ENCODE peak calls at places on chromosomes 1 and 21, in eight cellular contexts. A is GM23248, U is IMR-90, K is cardiac muscle cell, H is tibial nerve, L is right lobe of liver, O is fibroblast of lung, G is caudate nucleus. P is an unnamed sample.
A peak's percentile ranks its signal among the peaks of the same experiment; 100 is the strongest.

GRCh38 chr1:228918335-228918734 is 183.1 kb downstream of the RHOU start:
- DNase-seq in K (no peak), G (no peak), U (no peak), O (no peak), A (no peak), H (no peak), L (peak; percentile 55), P (no peak)

GRCh38 chr1:221768444-221769066 is 26.7 kb upstream of the DUSP10 start:
- DNase-seq in A (no peak), L (no peak), U (no peak), O (no peak), K (peak; percentile 29), H (no peak), G (no peak), P (no peak)

GRCh38 chr21:28220670-28221069 is 772.0 kb downstream of the LTN1 start:
- DNase-seq in U (peak; percentile 39), A (peak; percentile 22), K (peak; percentile 89), O (peak; percentile 45), L (no peak), G (no peak), H (no peak), P (no peak)

GRCh38 chr1:94974224-94974623 is 47.3 kb upstream of the CNN3 start:
- DNase-seq in G (no peak), K (peak; percentile 71), H (no peak), U (peak; percentile 67), O (peak; percentile 51), A (peak; percentile 68), L (no peak), P (no peak)

GRCh38 chr1:173415490-173415889 is 61.6 kb upstream of the PRDX6 start:
- DNase-seq in L (no peak), H (no peak), G (no peak), A (no peak), O (no peak), U (no peak), K (no peak), P (no peak)

GRCh38 chr1:37995773-37996379 is 6.1 kb upstream of the SF3A3 start:
- DNase-seq in G (no peak), U (peak; percentile 89), K (peak; percentile 97), A (peak; percentile 97), H (peak; percentile 62), L (no peak), O (peak; percentile 96), P (peak; percentile 85)

GRCh38 chr1:16013220-16013907 is 4.5 kb downstream of the HSPB7 start:
- DNase-seq in O (peak; percentile 48), U (peak; percentile 70), H (no peak), L (no peak), A (peak; percentile 86), G (no peak), K (peak; percentile 79), P (no peak)

GRCh38 chr1:221718391-221719277 is 23.3 kb downstream of the DUSP10 start:
- DNase-seq in L (no peak), O (peak; percentile 95), H (no peak), K (peak; percentile 54), U (peak; percentile 94), G (no peak), A (peak; percentile 74), P (no peak)

GRCh38 chr1:116405241-116406135 is 32.4 kb downstream of the ATP1A1 start:
- DNase-seq in L (peak; percentile 55), O (no peak), H (no peak), G (no peak), U (no peak), A (no peak), K (no peak), P (no peak)

GRCh38 chr1:59520194-59520593 is 223.3 kb downstream of the FGGY start:
- DNase-seq in K (peak; percentile 64), H (peak; percentile 69), O (no peak), G (no peak), L (no peak), A (peak; percentile 43), U (peak; percentile 57), P (no peak)

GRCh38 chr1:205243355-205244191 is 15.8 kb downstream of the TMCC2 start:
- DNase-seq in H (no peak), A (no peak), U (no peak), L (no peak), O (no peak), K (no peak), G (no peak), P (peak; percentile 44)

GRCh38 chr1:219318826-219319225 is 145.1 kb downstream of the LYPLAL1 start:
- DNase-seq in K (no peak), H (no peak), G (no peak), A (no peak), L (no peak), O (no peak), U (no peak), P (no peak)

GRCh38 chr1:178209935-178210334 is 116.0 kb downstream of the RASAL2 start:
- DNase-seq in K (no peak), U (no peak), L (no peak), G (no peak), A (no peak), H (no peak), O (no peak), P (no peak)

GRCh38 chr1:151596166-151596933 is 15.5 kb upstream of the SNX27 start:
- DNase-seq in G (no peak), O (no peak), H (no peak), U (peak; percentile 41), K (peak; percentile 27), L (no peak), A (no peak), P (no peak)

GRCh38 chr1:173554089-173554488 is 48.8 kb downstream of the SLC9C2 start:
- DNase-seq in A (no peak), H (no peak), G (no peak), U (no peak), O (no peak), L (no peak), K (no peak), P (no peak)

GRCh38 chr1:42334240-42335049 is 590 bp downstream of the FOXJ3 start:
- DNase-seq in H (peak; percentile 27), U (peak; percentile 43), K (peak; percentile 61), L (peak; percentile 65), G (peak; percentile 61), A (peak; percentile 82), O (peak; percentile 71), P (no peak)

GRCh38 chr21:17270234-17270633 is 242.6 kb upstream of the CXADR start:
- DNase-seq in G (no peak), A (peak; percentile 78), O (peak; percentile 71), K (peak; percentile 72), H (peak; percentile 46), L (no peak), U (peak; percentile 31), P (no peak)

GRCh38 chr1:6667139-6667538 is 34.5 kb downstream of the DNAJC11 start:
- DNase-seq in G (no peak), K (peak; percentile 11), L (no peak), U (peak; percentile 35), H (no peak), A (no peak), O (no peak), P (no peak)
- H3K27ac ChIP-seq in G (no peak overlapping the region), K (no peak overlapping the region), L (no peak overlapping the region), U (no peak overlapping the region), H (no peak overlapping the region), A (no peak overlapping the region), O (no peak overlapping the region), P (no peak overlapping the region)

GRCh38 chr1:36089393-36090121 is 865 bp downstream of the ADPRS start:
- DNase-seq in K (peak; percentile 69), U (peak; percentile 58), L (peak; percentile 44), A (peak; percentile 79), O (peak; percentile 35), G (no peak), H (no peak), P (peak; percentile 72)
- H3K27ac ChIP-seq in K (peak overlapping the region; percentile 50), U (peak overlapping the region; percentile 71), L (peak overlapping the region; percentile 81), A (peak overlapping the region; percentile 76), O (peak overlapping the region; percentile 87), G (peak overlapping the region; percentile 91), H (peak overlapping the region; percentile 90), P (peak overlapping the region; percentile 94)

DNA sequence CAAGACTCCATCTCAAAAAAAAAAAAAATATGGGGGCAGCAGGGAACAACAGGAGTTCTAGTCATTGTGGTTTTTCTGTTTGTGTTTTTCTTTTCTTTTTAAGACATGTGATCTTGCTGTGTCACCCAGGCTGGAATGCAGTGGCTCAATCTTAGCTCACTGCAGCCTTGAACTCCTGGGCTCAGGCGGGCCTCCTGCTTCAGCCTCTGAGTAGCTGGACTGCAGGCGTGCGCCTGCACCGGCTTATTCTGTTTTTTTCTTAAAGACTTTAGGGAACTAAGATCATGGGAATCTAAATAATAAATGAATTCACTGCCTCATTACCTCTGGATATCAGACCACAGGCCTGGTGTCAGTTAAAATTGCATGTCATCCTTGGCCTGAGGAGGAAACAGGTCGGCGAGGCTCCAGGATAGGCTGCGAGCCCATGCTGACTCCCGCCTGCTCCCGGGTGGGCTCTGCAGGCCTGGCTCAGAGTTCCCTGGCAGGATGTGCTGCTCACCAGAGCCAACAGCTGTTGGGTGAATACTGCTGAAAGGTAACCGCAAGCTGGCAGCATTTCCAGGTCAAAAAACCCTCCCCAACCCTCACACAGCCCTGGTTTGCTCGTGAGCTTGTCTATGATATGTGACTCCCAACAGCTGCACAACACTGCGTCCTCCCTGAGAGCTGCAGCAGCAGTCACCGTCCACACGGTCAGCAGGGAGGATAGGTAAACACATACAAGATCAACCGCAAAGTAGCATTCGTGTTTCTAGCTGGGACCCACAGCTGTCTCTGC is 58.1 kb downstream of the SCCPDH start:
- DNase-seq in H (no peak), U (peak; percentile 72), O (peak; percentile 93), K (peak; percentile 92), A (peak; percentile 83), L (no peak), G (no peak), P (no peak)
- H3K27ac ChIP-seq in H (no peak overlapping the region), U (peak overlapping the region; percentile 20), O (peak overlapping the region; percentile 47), K (no peak overlapping the region), A (peak overlapping the region; percentile 73), L (no peak overlapping the region), G (no peak overlapping the region), P (no peak overlapping the region)

GRCh38 chr1:45344491-45344890 is 4.3 kb upstream of the MUTYH start:
- DNase-seq in L (no peak), A (no peak), G (no peak), H (no peak), O (no peak), U (no peak), K (no peak), P (no peak)

GRCh38 chr1:45346473-45346872 is 6.2 kb upstream of the MUTYH start:
- DNase-seq in O (no peak), H (no peak), K (no peak), L (no peak), G (no peak), A (no peak), U (no peak), P (no peak)

GRCh38 chr1:45348609-45348965 is 8.3 kb upstream of the MUTYH start:
- DNase-seq in L (no peak), O (no peak), G (no peak), A (no peak), H (no peak), U (no peak), K (no peak), P (no peak)

GRCh38 chr1:45348020-45348419 is 7.8 kb upstream of the MUTYH start:
- DNase-seq in H (no peak), U (peak; percentile 28), L (no peak), A (peak; percentile 55), K (no peak), G (no peak), O (no peak), P (no peak)

DNA sequence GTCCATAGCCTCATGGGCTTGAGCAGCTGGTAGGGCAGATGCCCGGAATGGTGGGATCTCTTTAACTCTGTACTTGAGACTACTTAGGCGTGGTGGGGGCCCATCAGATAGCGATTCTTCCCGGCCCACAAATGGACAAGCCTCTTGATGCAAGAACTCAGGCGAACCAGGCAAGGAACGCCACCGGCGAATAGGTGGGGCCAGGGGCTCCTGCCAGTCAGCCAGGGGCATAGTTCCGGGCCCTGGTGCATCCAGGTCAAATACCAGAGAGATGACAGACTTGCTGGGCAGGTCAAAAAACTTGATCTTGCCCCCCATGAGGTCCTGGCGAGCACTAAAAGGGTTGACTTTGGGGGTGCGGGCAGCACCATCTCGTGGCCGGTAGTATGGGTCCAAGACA is 4.8 kb upstream of the MUTYH start:
- DNase-seq in O (no peak), U (no peak), G (no peak), H (no peak), L (no peak), K (no peak), A (no peak), P (no peak)
- H3K27ac ChIP-seq in O (no peak overlapping the region), U (no peak overlapping the region), G (no peak overlapping the region), H (no peak overlapping the region), L (no peak overlapping the region), K (no peak overlapping the region), A (no peak overlapping the region), P (no peak overlapping the region)